ENCODE peak calls at places on chromosomes 7 and 10, in six cellular contexts. One of them, this sample, is unnamed.

GRCh38 chr7:32255036-32255435 is 184.8 kb upstream of the PDE1C start:
- ATAC-seq in HCT116: no peak
- ATAC-seq in Right ventricle myocardium inferior: peak
- ATAC-seq in activated T-cell treated with anti-CD3 and anti-CD28 coated beads, Interleukin-2, amount 50 U/mL, for 4 hours: no peak
- ATAC-seq in T-cell: no peak
- ATAC-seq in left ventricle myocardium superior: peak
- ATAC-seq in this sample: no peak

GRCh38 chr10:61000769-61001730 is 57.1 kb upstream of the RHOBTB1 start:
- ATAC-seq in HCT116: peak
- ATAC-seq in Right ventricle myocardium inferior: peak
- ATAC-seq in activated T-cell treated with anti-CD3 and anti-CD28 coated beads, Interleukin-2, amount 50 U/mL, for 4 hours: peak
- ATAC-seq in T-cell: no peak
- ATAC-seq in left ventricle myocardium superior: peak
- ATAC-seq in this sample: no peak

GRCh38 chr7:47386273-47386820 is 195.6 kb downstream of the TNS3 start:
- ATAC-seq in HCT116: no peak
- ATAC-seq in Right ventricle myocardium inferior: no peak
- ATAC-seq in activated T-cell treated with anti-CD3 and anti-CD28 coated beads, Interleukin-2, amount 50 U/mL, for 4 hours: no peak
- ATAC-seq in T-cell: no peak
- ATAC-seq in left ventricle myocardium superior: peak
- ATAC-seq in this sample: no peak

GRCh38 chr10:48253970-48254657 is 20.4 kb downstream of the FRMPD2 start:
- ATAC-seq in HCT116: no peak
- ATAC-seq in Right ventricle myocardium inferior: peak
- ATAC-seq in activated T-cell treated with anti-CD3 and anti-CD28 coated beads, Interleukin-2, amount 50 U/mL, for 4 hours: no peak
- ATAC-seq in T-cell: no peak
- ATAC-seq in left ventricle myocardium superior: peak
- ATAC-seq in this sample: no peak

GRCh38 chr7:41786324-41786723 is 83.4 kb upstream of the INHBA start:
- ATAC-seq in HCT116: no peak
- ATAC-seq in Right ventricle myocardium inferior: no peak
- ATAC-seq in activated T-cell treated with anti-CD3 and anti-CD28 coated beads, Interleukin-2, amount 50 U/mL, for 4 hours: no peak
- ATAC-seq in T-cell: no peak
- ATAC-seq in left ventricle myocardium superior: no peak
- ATAC-seq in this sample: no peak

GRCh38 chr10:31702005-31702404 is 226.6 kb downstream of the ARHGAP12 start:
- ATAC-seq in HCT116: no peak
- ATAC-seq in Right ventricle myocardium inferior: no peak
- ATAC-seq in activated T-cell treated with anti-CD3 and anti-CD28 coated beads, Interleukin-2, amount 50 U/mL, for 4 hours: no peak
- ATAC-seq in T-cell: no peak
- ATAC-seq in left ventricle myocardium superior: no peak
- ATAC-seq in this sample: no peak

GRCh38 chr10:98154076-98154475 is 19.6 kb downstream of the R3HCC1L start:
- ATAC-seq in HCT116: no peak
- ATAC-seq in Right ventricle myocardium inferior: no peak
- ATAC-seq in activated T-cell treated with anti-CD3 and anti-CD28 coated beads, Interleukin-2, amount 50 U/mL, for 4 hours: no peak
- ATAC-seq in T-cell: no peak
- ATAC-seq in left ventricle myocardium superior: no peak
- ATAC-seq in this sample: no peak

GRCh38 chr10:35327770-35328403 is 8.4 kb upstream of the CCNY start:
- ATAC-seq in HCT116: no peak
- ATAC-seq in Right ventricle myocardium inferior: no peak
- ATAC-seq in activated T-cell treated with anti-CD3 and anti-CD28 coated beads, Interleukin-2, amount 50 U/mL, for 4 hours: no peak
- ATAC-seq in T-cell: no peak
- ATAC-seq in left ventricle myocardium superior: peak
- ATAC-seq in this sample: peak

GRCh38 chr10:125037145-125037544 is 95.2 kb downstream of the ZRANB1 start:
- ATAC-seq in HCT116: peak
- ATAC-seq in Right ventricle myocardium inferior: peak
- ATAC-seq in activated T-cell treated with anti-CD3 and anti-CD28 coated beads, Interleukin-2, amount 50 U/mL, for 4 hours: no peak
- ATAC-seq in T-cell: no peak
- ATAC-seq in left ventricle myocardium superior: peak
- ATAC-seq in this sample: no peak

GRCh38 chr10:120539076-120539475 is 82.0 kb downstream of the PLPP4 start:
- ATAC-seq in HCT116: no peak
- ATAC-seq in Right ventricle myocardium inferior: no peak
- ATAC-seq in activated T-cell treated with anti-CD3 and anti-CD28 coated beads, Interleukin-2, amount 50 U/mL, for 4 hours: no peak
- ATAC-seq in T-cell: no peak
- ATAC-seq in left ventricle myocardium superior: no peak
- ATAC-seq in this sample: no peak

GRCh38 chr7:133389727-133390126 is 136.8 kb downstream of the EXOC4 start:
- ATAC-seq in HCT116: no peak
- ATAC-seq in Right ventricle myocardium inferior: no peak
- ATAC-seq in activated T-cell treated with anti-CD3 and anti-CD28 coated beads, Interleukin-2, amount 50 U/mL, for 4 hours: no peak
- ATAC-seq in T-cell: no peak
- ATAC-seq in left ventricle myocardium superior: no peak
- ATAC-seq in this sample: no peak

GRCh38 chr10:97327348-97328294 is 6.9 kb downstream of the FRAT2 start:
- ATAC-seq in HCT116: no peak
- ATAC-seq in Right ventricle myocardium inferior: no peak
- ATAC-seq in activated T-cell treated with anti-CD3 and anti-CD28 coated beads, Interleukin-2, amount 50 U/mL, for 4 hours: peak
- ATAC-seq in T-cell: no peak
- ATAC-seq in left ventricle myocardium superior: no peak
- ATAC-seq in this sample: peak

GRCh38 chr7:122161628-122162027 is 17.6 kb upstream of the AASS start:
- ATAC-seq in HCT116: no peak
- ATAC-seq in Right ventricle myocardium inferior: no peak
- ATAC-seq in activated T-cell treated with anti-CD3 and anti-CD28 coated beads, Interleukin-2, amount 50 U/mL, for 4 hours: no peak
- ATAC-seq in T-cell: no peak
- ATAC-seq in left ventricle myocardium superior: no peak
- ATAC-seq in this sample: no peak

GRCh38 chr10:67878133-67878532 is 6.3 kb upstream of the SIRT1 start:
- ATAC-seq in HCT116: no peak
- ATAC-seq in Right ventricle myocardium inferior: no peak
- ATAC-seq in activated T-cell treated with anti-CD3 and anti-CD28 coated beads, Interleukin-2, amount 50 U/mL, for 4 hours: no peak
- ATAC-seq in T-cell: no peak
- ATAC-seq in left ventricle myocardium superior: no peak
- ATAC-seq in this sample: no peak

GRCh38 chr10:34528320-34528719 is 286.8 kb downstream of the PARD3 start:
- ATAC-seq in HCT116: peak
- ATAC-seq in Right ventricle myocardium inferior: no peak
- ATAC-seq in activated T-cell treated with anti-CD3 and anti-CD28 coated beads, Interleukin-2, amount 50 U/mL, for 4 hours: no peak
- ATAC-seq in T-cell: no peak
- ATAC-seq in left ventricle myocardium superior: no peak
- ATAC-seq in this sample: peak

GRCh38 chr7:156479596-156479995 is 161.0 kb upstream of the RNF32 start:
- ATAC-seq in HCT116: no peak
- ATAC-seq in Right ventricle myocardium inferior: no peak
- ATAC-seq in activated T-cell treated with anti-CD3 and anti-CD28 coated beads, Interleukin-2, amount 50 U/mL, for 4 hours: no peak
- ATAC-seq in T-cell: no peak
- ATAC-seq in left ventricle myocardium superior: no peak
- ATAC-seq in this sample: no peak

GRCh38 chr10:88642254-88642653 is 22.0 kb upstream of the LIPF start:
- ATAC-seq in HCT116: no peak
- ATAC-seq in Right ventricle myocardium inferior: no peak
- ATAC-seq in activated T-cell treated with anti-CD3 and anti-CD28 coated beads, Interleukin-2, amount 50 U/mL, for 4 hours: no peak
- ATAC-seq in T-cell: no peak
- ATAC-seq in left ventricle myocardium superior: no peak
- ATAC-seq in this sample: no peak

GRCh38 chr10:35875281-35875680 is 233.2 kb upstream of the FZD8 start:
- ATAC-seq in HCT116: no peak
- ATAC-seq in Right ventricle myocardium inferior: peak
- ATAC-seq in activated T-cell treated with anti-CD3 and anti-CD28 coated beads, Interleukin-2, amount 50 U/mL, for 4 hours: no peak
- ATAC-seq in T-cell: no peak
- ATAC-seq in left ventricle myocardium superior: peak
- ATAC-seq in this sample: no peak

GRCh38 chr7:43509906-43510305 is 73.0 kb upstream of the STK17A start:
- ATAC-seq in HCT116: no peak
- ATAC-seq in Right ventricle myocardium inferior: no peak
- ATAC-seq in activated T-cell treated with anti-CD3 and anti-CD28 coated beads, Interleukin-2, amount 50 U/mL, for 4 hours: no peak
- ATAC-seq in T-cell: no peak
- ATAC-seq in left ventricle myocardium superior: no peak
- ATAC-seq in this sample: no peak

GRCh38 chr7:111255576-111255975 is 164.6 kb downstream of the LRRN3 start:
- ATAC-seq in HCT116: no peak
- ATAC-seq in Right ventricle myocardium inferior: no peak
- ATAC-seq in activated T-cell treated with anti-CD3 and anti-CD28 coated beads, Interleukin-2, amount 50 U/mL, for 4 hours: no peak
- ATAC-seq in T-cell: no peak
- ATAC-seq in left ventricle myocardium superior: no peak
- ATAC-seq in this sample: no peak

GRCh38 chr10:33056828-33057227 is 98.8 kb upstream of the ITGB1 start:
- ATAC-seq in HCT116: no peak
- ATAC-seq in Right ventricle myocardium inferior: no peak
- ATAC-seq in activated T-cell treated with anti-CD3 and anti-CD28 coated beads, Interleukin-2, amount 50 U/mL, for 4 hours: no peak
- ATAC-seq in T-cell: no peak
- ATAC-seq in left ventricle myocardium superior: no peak
- ATAC-seq in this sample: no peak

GRCh38 chr7:22885824-22886255 is 63.2 kb upstream of the TOMM7 start:
- ATAC-seq in HCT116: no peak
- ATAC-seq in Right ventricle myocardium inferior: no peak
- ATAC-seq in activated T-cell treated with anti-CD3 and anti-CD28 coated beads, Interleukin-2, amount 50 U/mL, for 4 hours: peak
- ATAC-seq in T-cell: peak
- ATAC-seq in left ventricle myocardium superior: no peak
- ATAC-seq in this sample: peak

GRCh38 chr10:119104653-119105024 is 726 bp downstream of the DENND10 start:
- ATAC-seq in HCT116: peak
- ATAC-seq in Right ventricle myocardium inferior: peak
- ATAC-seq in activated T-cell treated with anti-CD3 and anti-CD28 coated beads, Interleukin-2, amount 50 U/mL, for 4 hours: no peak
- ATAC-seq in T-cell: no peak
- ATAC-seq in left ventricle myocardium superior: no peak
- ATAC-seq in this sample: no peak

GRCh38 chr10:48748573-48748972 is 63.9 kb downstream of the WDFY4 start:
- ATAC-seq in HCT116: no peak
- ATAC-seq in Right ventricle myocardium inferior: no peak
- ATAC-seq in activated T-cell treated with anti-CD3 and anti-CD28 coated beads, Interleukin-2, amount 50 U/mL, for 4 hours: no peak
- ATAC-seq in T-cell: no peak
- ATAC-seq in left ventricle myocardium superior: no peak
- ATAC-seq in this sample: no peak

This sample was measured in activated T-helper 17 cell treated with anti-CD3 and anti-CD28 coated beads, Interleukin-2, amount 50 U/mL, for 72 hours.